ENCODE peak calls at places on chromosome 5, in eight cellular contexts. I is naive thymus-derived CD4-positive, alpha-beta T cell; M is uterus; S is SJSA1; J is CD8-positive, alpha-beta T cell; F is brain microvascular endothelial cell; W is bronchial epithelial cell; Y is NT2/D1. E is an unnamed sample. For H3K36me3, the result is how much of the 10 kb centered on the place peaks cover.

GRCh38 chr5:106292654-106293053 is 1378.1 kb downstream of the EFNA5 start:
- DNase-seq in I (no peak), M (no peak), S (no peak), J (no peak), F (peak), W (peak), Y (no peak), E (no peak)

GRCh38 chr5:64516216-64516615 is 10.4 kb downstream of the RGS7BP start:
- DNase-seq in I (no peak), M (no peak), S (no peak), J (no peak), F (no peak), W (no peak), Y (no peak), E (no peak)

GRCh38 chr5:135100431-135100830 is 66.4 kb upstream of the PITX1 start:
- DNase-seq in I (no peak), M (no peak), S (no peak), J (no peak), F (no peak), W (no peak), Y (no peak), E (no peak)

GRCh38 chr5:169119287-169120048 is 181.5 kb downstream of the SLIT3 start:
- DNase-seq in I (no peak), M (no peak), S (no peak), J (no peak), F (no peak), W (no peak), Y (no peak), E (no peak)

GRCh38 chr5:134133995-134134541 is 19.6 kb downstream of the TCF7 start:
- DNase-seq in I (no peak), M (peak), S (no peak), J (no peak), F (no peak), W (no peak), Y (no peak), E (no peak)

GRCh38 chr5:125125031-125125823 is 378.8 kb upstream of the ZNF608 start:
- DNase-seq in I (no peak), M (no peak), S (no peak), J (no peak), F (no peak), W (peak), Y (no peak), E (no peak)

GRCh38 chr5:138867011-138867410 is 8.1 kb downstream of the LRRTM2 start:
- DNase-seq in I (no peak), M (no peak), S (no peak), J (no peak), F (no peak), W (no peak), Y (no peak), E (no peak)

GRCh38 chr5:112776301-112776856 is 38.7 kb downstream of the APC start:
- DNase-seq in I (no peak), M (no peak), S (no peak), J (no peak), F (peak), W (peak), Y (no peak), E (no peak)

GRCh38 chr5:106459541-106459940 is 1211.2 kb downstream of the EFNA5 start:
- DNase-seq in I (no peak), M (no peak), S (no peak), J (no peak), F (peak), W (no peak), Y (no peak), E (no peak)

GRCh38 chr5:111930407-111930806 is 173.4 kb upstream of the NREP start:
- DNase-seq in I (no peak), M (no peak), S (no peak), J (no peak), F (no peak), W (peak), Y (no peak), E (no peak)

GRCh38 chr5:88877826-88878225 is 5.2 kb downstream of the MEF2C start:
- DNase-seq in I (no peak), M (no peak), S (no peak), J (no peak), F (peak), W (peak), Y (no peak), E (no peak)

GRCh38 chr5:12125895-12126294 is 221.6 kb upstream of the CTNND2 start:
- DNase-seq in I (no peak), M (no peak), S (no peak), J (no peak), F (no peak), W (no peak), Y (no peak), E (no peak)

GRCh38 chr5:122880749-122881148 is 35.3 kb downstream of the SNX24 start:
- DNase-seq in I (no peak), M (no peak), S (no peak), J (no peak), F (no peak), W (no peak), Y (no peak), E (no peak)

DNA sequence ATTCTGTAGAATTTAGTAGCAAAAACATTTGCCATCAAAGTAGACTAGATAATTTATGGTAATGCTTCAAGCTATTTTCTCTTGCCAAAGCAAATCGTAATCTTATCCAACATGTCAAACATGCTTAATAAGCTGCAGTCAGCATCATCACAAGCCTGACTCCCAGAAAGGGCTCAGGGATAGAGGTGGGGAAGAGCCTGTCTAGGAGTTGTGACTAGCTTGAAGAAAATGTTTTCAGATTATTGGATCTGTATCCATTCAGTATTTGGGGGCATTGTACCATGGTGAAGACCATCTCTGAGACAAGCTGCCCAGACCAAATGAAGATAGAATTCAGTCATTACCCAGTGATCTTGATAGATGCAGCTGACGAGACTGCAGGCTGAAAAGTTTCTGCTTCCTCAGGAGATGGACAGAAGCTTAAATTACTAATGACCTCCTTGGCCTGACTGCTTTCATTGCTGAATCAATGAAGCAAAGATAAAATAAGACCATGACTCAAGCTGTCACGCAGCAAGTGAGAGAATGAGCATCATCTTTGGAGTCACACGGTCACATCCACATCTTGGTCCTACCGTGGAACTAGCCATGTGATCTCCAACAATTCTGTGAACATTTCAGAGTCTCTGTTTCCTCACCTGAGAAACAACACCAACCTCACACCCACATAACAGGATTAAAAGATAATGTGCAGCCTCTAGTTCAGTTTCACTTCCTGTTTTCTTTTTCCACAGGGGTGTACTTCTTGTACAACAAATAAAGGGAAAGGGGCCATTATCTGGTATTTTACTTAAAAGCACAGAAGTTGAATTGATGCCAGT is 9.4 kb downstream of the ERAP2 start:
- DNase-seq in I (peak), M (no peak), S (no peak), J (no peak), F (peak), W (no peak), Y (no peak), E (no peak)
- H3K36me3 ChIP-seq in I (half or more), M (under half), S (under half), J (under half), F (under half), W (under half), Y (under half), E (under half)

GRCh38 chr5:4725594-4725993 is 414.5 kb upstream of the ADAMTS16 start:
- DNase-seq in I (no peak), M (no peak), S (no peak), J (no peak), F (no peak), W (no peak), Y (no peak), E (no peak)

GRCh38 chr5:4734348-4734747 is 405.8 kb upstream of the ADAMTS16 start:
- DNase-seq in I (no peak), M (no peak), S (no peak), J (no peak), F (no peak), W (no peak), Y (no peak), E (no peak)

DNA sequence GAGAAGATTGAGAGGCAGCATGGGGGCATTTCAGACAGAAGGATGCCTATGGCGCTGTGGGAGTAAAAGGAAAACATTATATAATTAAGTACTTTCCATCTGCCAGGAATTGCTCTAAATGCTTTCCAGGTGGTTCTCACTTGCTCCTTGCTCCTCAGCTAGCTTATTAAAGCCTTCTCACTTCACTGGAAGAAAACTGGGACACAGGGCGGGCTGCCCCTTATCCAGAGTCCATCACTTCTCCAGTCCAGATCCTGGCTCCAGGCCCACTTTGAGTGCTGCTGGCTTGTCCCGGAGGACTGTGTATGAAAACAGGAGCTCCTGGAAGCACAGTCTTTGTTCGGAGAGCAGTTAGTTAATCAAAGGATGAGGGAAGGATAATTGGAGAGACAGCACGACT is 409.9 kb upstream of the ADAMTS16 start:
- DNase-seq in I (no peak), M (no peak), S (no peak), J (no peak), F (no peak), W (no peak), Y (no peak), E (no peak)
- H3K36me3 ChIP-seq in I (under half), M (under half), S (under half), J (under half), F (under half), W (under half), Y (under half), E (under half)

GRCh38 chr5:157358871-157359270 is 92.9 kb downstream of the CYFIP2 start:
- DNase-seq in I (no peak), M (no peak), S (no peak), J (no peak), F (no peak), W (no peak), Y (no peak), E (no peak)
- H3K36me3 ChIP-seq in I (half or more), M (under half), S (under half), J (half or more), F (under half), W (under half), Y (under half), E (under half)

GRCh38 chr5:462051-462481 is 19.1 kb downstream of the EXOC3 start:
- DNase-seq in I (no peak), M (peak), S (peak), J (no peak), F (no peak), W (no peak), Y (no peak), E (no peak)
- H3K36me3 ChIP-seq in I (half or more), M (under half), S (half or more), J (under half), F (under half), W (under half), Y (half or more), E (under half)

DNA sequence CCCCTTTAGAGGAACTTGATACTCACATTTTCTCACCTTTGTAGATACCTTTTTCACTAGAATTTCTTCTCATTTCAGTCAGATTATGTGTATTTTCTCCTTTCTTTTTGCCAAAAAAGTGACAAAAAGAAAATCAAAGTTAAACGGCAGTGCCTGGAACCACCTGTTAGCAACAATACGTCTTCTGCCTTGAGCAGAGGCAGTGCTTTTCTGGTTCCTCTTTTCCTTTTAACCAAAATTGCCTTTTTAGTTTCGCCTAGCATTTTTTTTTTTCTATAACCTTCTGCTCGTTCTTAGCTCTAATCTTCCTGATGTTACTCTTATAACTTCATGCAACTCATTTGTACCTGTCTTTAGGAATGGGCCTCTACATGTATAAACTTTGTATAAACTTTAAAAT is 26.1 kb downstream of the SMIM32 start:
- DNase-seq in I (no peak), M (no peak), S (no peak), J (no peak), F (no peak), W (no peak), Y (no peak), E (no peak)
- H3K36me3 ChIP-seq in I (under half), M (under half), S (half or more), J (under half), F (under half), W (under half), Y (under half), E (under half)

GRCh38 chr5:96775689-96776088 is 32.1 kb downstream of the ERAP1 start:
- DNase-seq in I (no peak), M (no peak), S (no peak), J (no peak), F (no peak), W (no peak), Y (no peak), E (no peak)
- H3K36me3 ChIP-seq in I (half or more), M (under half), S (half or more), J (half or more), F (half or more), W (under half), Y (under half), E (under half)

E was measured in SK-N-MC.